ENCODE peak calls at places on chromosomes 12 and 14, in five cellular contexts. Y, S, C, N and G are unnamed samples.

GRCh38 chr12:69096669-69097364 is 142.6 kb upstream of the CPSF6 start:
- DNase-seq in Y (no peak), S (peak; percentile 65), C (no peak), N (no peak), G (no peak)

GRCh38 chr12:40693503-40693863 is 1.2 kb downstream of the CNTN1 start:
- DNase-seq in Y (no peak), S (no peak), C (peak; percentile 16), N (no peak), G (no peak)

GRCh38 chr12:3191450-3191849 is 114.3 kb downstream of the TSPAN9 start:
- DNase-seq in Y (no peak), S (no peak), C (no peak), N (no peak), G (no peak)

GRCh38 chr12:124625867-124626675 is 58.7 kb upstream of the NCOR2 start:
- DNase-seq in Y (peak; percentile 50), S (peak; percentile 89), C (peak; percentile 90), N (peak; percentile 67), G (no peak)

GRCh38 chr14:103871596-103872480 is 24.5 kb upstream of the PPP1R13B start:
- DNase-seq in Y (peak; percentile 93), S (no peak), C (peak; percentile 97), N (peak; percentile 93), G (peak; percentile 96)

GRCh38 chr12:112738531-112738930 is 53.0 kb upstream of the RPH3A start:
- DNase-seq in Y (no peak), S (peak; percentile 15), C (no peak), N (no peak), G (no peak)

GRCh38 chr12:15800278-15800677 is 11.1 kb upstream of the EPS8 start:
- DNase-seq in Y (no peak), S (no peak), C (no peak), N (no peak), G (no peak)

GRCh38 chr12:130983328-130984017 is 29.8 kb downstream of the ADGRD1 start:
- DNase-seq in Y (no peak), S (no peak), C (no peak), N (no peak), G (no peak)

GRCh38 chr14:36579573-36580140 is 2.8 kb downstream of the NKX2-8 start:
- DNase-seq in Y (no peak), S (no peak), C (peak; percentile 30), N (no peak), G (peak; percentile 25)

GRCh38 chr12:26783791-26784379 is 49.1 kb downstream of the ITPR2 start:
- DNase-seq in Y (no peak), S (no peak), C (no peak), N (no peak), G (no peak)

GRCh38 chr12:23944067-23944466 is 5.4 kb downstream of the SOX5 start:
- DNase-seq in Y (no peak), S (no peak), C (no peak), N (no peak), G (no peak)

GRCh38 chr14:90499121-90499520 is 102.3 kb downstream of the CALM1 start:
- DNase-seq in Y (no peak), S (no peak), C (no peak), N (no peak), G (no peak)

GRCh38 chr14:31057701-31058364 is 31.7 kb upstream of the STRN3 start:
- DNase-seq in Y (no peak), S (no peak), C (no peak), N (no peak), G (no peak)

GRCh38 chr12:28795306-28795705 is 353.8 kb upstream of the FAR2 start:
- DNase-seq in Y (no peak), S (peak; percentile 47), C (no peak), N (no peak), G (no peak)

GRCh38 chr12:53695148-53696138 is 19.6 kb upstream of the ATP5MC2 start:
- DNase-seq in Y (peak; percentile 9), S (peak; percentile 56), C (peak; percentile 87), N (no peak), G (no peak)

GRCh38 chr12:95731519-95731958 is 59.0 kb downstream of the NTN4 start:
- DNase-seq in Y (no peak), S (no peak), C (no peak), N (no peak), G (peak; percentile 12)

GRCh38 chr12:48121522-48121921 is 2.4 kb downstream of the PFKM start:
- DNase-seq in Y (no peak), S (no peak), C (no peak), N (no peak), G (no peak)

GRCh38 chr12:106109168-106109910 is 29.4 kb downstream of the NUAK1 start:
- DNase-seq in Y (no peak), S (peak; percentile 41), C (no peak), N (no peak), G (no peak)

GRCh38 chr12:10607885-10608458 is 5.4 kb downstream of the MAGOHB start:
- DNase-seq in Y (no peak), S (no peak), C (no peak), N (no peak), G (no peak)

GRCh38 chr12:32444895-32445294 is 45.5 kb downstream of the FGD4 start:
- DNase-seq in Y (no peak), S (peak; percentile 67), C (no peak), N (no peak), G (no peak)

GRCh38 chr12:2460051-2460450 is 334.7 kb upstream of the FKBP4 start:
- DNase-seq in Y (no peak), S (no peak), C (no peak), N (no peak), G (no peak)

GRCh38 chr12:59382678-59383425 is 213.0 kb upstream of the SLC16A7 start:
- DNase-seq in Y (no peak), S (peak; percentile 22), C (no peak), N (no peak), G (no peak)

GRCh38 chr12:43930032-43930431 is 94.2 kb downstream of the TMEM117 start:
- DNase-seq in Y (no peak), S (no peak), C (no peak), N (no peak), G (no peak)

GRCh38 chr12:1530592-1531159 is 63.7 kb downstream of the FBXL14 start:
- DNase-seq in Y (no peak), S (no peak), C (peak; percentile 83), N (no peak), G (peak; percentile 62)

GRCh38 chr12:45535610-45536180 is 193.8 kb upstream of the ARID2 start:
- DNase-seq in Y (no peak), S (no peak), C (no peak), N (no peak), G (no peak)

GRCh38 chr12:49013403-49013802 is 5.2 kb downstream of the PRKAG1 start:
- DNase-seq in Y (no peak), S (no peak), C (no peak), N (no peak), G (no peak)

GRCh38 chr12:1820191-1820599 is at the start of gene LRTM2:
- DNase-seq in Y (no peak), S (no peak), C (peak; percentile 79), N (no peak), G (no peak)

GRCh38 chr12:3603576-3603975 is 112.6 kb downstream of the PRMT8 start:
- DNase-seq in Y (no peak), S (no peak), C (no peak), N (no peak), G (no peak)

GRCh38 chr12:89286506-89286905 is 65.8 kb downstream of the DUSP6 start:
- DNase-seq in Y (no peak), S (no peak), C (no peak), N (no peak), G (no peak)
- TF ChIP-seq CTCF in Y (no peak), S (no peak), C (no peak), N (no peak), G (no peak)

DNA sequence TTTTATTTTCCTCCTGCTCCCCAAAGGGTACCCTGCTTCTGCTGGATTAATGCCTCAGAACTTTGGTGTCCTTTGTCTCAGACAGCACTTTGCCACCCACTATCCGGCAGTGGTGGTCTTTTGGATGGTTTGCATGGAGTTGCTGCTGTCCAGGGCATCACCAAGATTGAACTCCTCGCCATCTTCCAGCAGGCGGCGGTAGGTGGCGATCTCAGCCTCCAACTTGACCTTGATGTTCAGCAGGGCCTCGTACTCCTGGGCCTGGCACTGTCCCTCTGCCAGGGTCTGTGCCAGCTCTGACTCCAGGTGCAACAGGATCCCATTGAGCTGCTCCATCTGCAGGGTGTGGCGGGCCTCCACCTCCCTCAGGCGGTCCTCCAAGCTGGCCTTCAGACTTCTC is 9.4 kb upstream of the NOPCHAP1 start:
- DNase-seq in Y (peak; percentile 28), S (no peak), C (peak; percentile 40), N (no peak), G (no peak)
- TF ChIP-seq CTCF in Y (no peak), S (no peak), C (no peak), N (no peak), G (no peak)

DNA sequence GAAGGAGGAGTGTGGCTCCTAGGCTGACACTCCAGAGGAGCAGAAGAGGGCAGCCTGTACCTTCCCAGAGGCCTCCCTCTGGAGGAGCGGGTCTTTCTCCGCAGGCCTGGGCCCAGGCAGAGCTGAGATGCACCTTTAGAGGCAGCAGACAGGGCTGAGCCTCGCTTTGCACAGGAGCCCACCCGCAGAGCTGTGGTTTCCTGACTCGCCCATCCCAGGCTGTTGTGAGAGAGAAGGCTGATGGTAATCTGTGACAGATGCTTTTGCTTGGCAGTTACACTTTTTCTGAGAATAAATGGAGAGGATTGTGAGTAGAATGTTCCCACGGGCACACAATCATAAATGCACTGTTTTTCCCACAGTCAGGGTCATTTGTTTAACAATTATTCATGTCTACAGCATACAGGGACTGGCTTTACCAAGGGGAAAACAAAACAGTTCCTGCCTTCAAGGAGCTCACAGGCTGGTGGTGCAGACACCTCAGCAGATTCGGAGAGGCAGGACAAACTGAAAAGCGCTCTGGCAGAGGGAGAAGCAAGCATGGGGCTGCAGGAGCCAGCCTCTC is 13.9 kb downstream of the EVL start:
- DNase-seq in Y (no peak), S (peak; percentile 57), C (no peak), N (no peak), G (peak; percentile 36)
- TF ChIP-seq CTCF in Y (no peak), S (no peak), C (no peak), N (no peak), G (no peak)

DNA sequence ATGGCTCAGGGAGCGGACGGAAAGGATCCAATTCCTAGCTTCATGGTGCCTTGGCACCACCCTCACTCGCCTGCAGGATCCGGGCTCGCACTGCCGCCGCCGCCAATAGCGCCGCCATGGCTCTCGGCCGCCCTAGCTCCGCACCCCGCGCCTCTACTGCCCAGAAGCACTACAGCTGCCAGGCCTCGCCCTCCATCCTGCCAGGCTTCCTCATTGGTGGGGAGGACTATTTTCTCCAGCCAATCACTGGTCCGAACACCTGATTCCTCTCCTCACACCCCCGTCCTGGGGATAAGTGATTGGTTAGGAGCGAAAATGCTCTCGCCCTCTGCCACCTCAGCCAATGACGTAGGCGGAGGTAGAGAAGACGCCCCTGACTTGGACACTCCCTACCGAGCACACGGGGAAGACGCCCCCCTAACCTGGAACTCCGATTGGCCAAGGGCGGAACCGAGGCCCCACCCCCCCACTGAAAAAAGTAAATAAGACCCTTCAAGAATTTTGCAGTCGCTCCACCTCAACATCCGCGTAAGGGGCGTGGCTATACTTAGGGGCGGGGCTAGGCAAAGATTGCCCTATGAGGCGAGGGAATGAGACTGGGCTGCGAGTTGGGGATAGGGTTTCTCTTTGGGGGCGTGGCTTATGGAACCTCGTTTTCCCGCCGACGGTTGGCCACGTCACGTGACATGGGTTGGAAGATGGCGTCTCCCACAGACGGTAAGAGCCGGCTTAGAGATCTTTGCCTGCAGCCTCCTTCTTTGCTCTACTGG is at the start of the genes ALDH6A1 and LIN52:
- DNase-seq in Y (peak; percentile 99), S (peak; percentile 100), C (peak; percentile 94), N (peak; percentile 99), G (peak; percentile 97)
- TF ChIP-seq CTCF in Y (peak; percentile 13), S (no peak), C (no peak), N (peak; percentile 9), G (peak; percentile 10)